ENCODE peak calls at places on chromosome 12, in seven cellular contexts. I is kidney, X is ovary, M is SK-N-SH, J is fibroblast of the aortic adventitia, Q is coronary artery, R is IMR-90. B is an unnamed sample.

GRCh38 chr12:53299454-53300180 is at the start of gene MYG1:
- DNase-seq in I (peak), X (peak), M (peak), J (peak), Q (peak), R (peak), B (peak)

GRCh38 chr12:6943387-6943718 is 263 bp upstream of the RNU7-1 start:
- DNase-seq in I (peak), X (peak), M (peak), J (peak), Q (peak), R (peak), B (peak)

GRCh38 chr12:43883311-43883710 is 47.4 kb downstream of the TMEM117 start:
- DNase-seq in I (no peak), X (no peak), M (no peak), J (peak), Q (no peak), R (no peak), B (no peak)

GRCh38 chr12:98329589-98329988 is 185.8 kb upstream of the TMPO start:
- DNase-seq in I (no peak), X (no peak), M (no peak), J (no peak), Q (no peak), R (no peak), B (no peak)

GRCh38 chr12:55686366-55687010 is 21.2 kb downstream of the ITGA7 start:
- DNase-seq in I (peak), X (no peak), M (no peak), J (no peak), Q (no peak), R (no peak), B (no peak)

GRCh38 chr12:64544796-64545382 is 65.4 kb upstream of the RASSF3 start:
- DNase-seq in I (no peak), X (no peak), M (peak), J (no peak), Q (no peak), R (no peak), B (no peak)

GRCh38 chr12:68480526-68480925 is 130.2 kb upstream of the RAP1B start:
- DNase-seq in I (no peak), X (no peak), M (no peak), J (no peak), Q (no peak), R (no peak), B (no peak)

GRCh38 chr12:51760231-51760630 is 88.3 kb downstream of the FIGNL2 start:
- DNase-seq in I (no peak), X (no peak), M (no peak), J (no peak), Q (no peak), R (no peak), B (no peak)

GRCh38 chr12:79266511-79267129 is 402.0 kb downstream of the SYT1 start:
- DNase-seq in I (no peak), X (no peak), M (no peak), J (no peak), Q (no peak), R (no peak), B (no peak)

GRCh38 chr12:121525411-121525810 is 55.4 kb downstream of the KDM2B start:
- DNase-seq in I (no peak), X (no peak), M (no peak), J (no peak), Q (no peak), R (no peak), B (no peak)

GRCh38 chr12:121520586-121521086 is 60.2 kb downstream of the KDM2B start:
- DNase-seq in I (no peak), X (no peak), M (no peak), J (no peak), Q (no peak), R (no peak), B (no peak)

GRCh38 chr12:121522962-121523361 is 57.9 kb downstream of the KDM2B start:
- DNase-seq in I (no peak), X (no peak), M (no peak), J (no peak), Q (no peak), R (no peak), B (no peak)

GRCh38 chr12:121523741-121524140 is 57.1 kb downstream of the KDM2B start:
- DNase-seq in I (no peak), X (no peak), M (no peak), J (no peak), Q (no peak), R (no peak), B (no peak)

GRCh38 chr12:121524196-121524930 is 56.5 kb downstream of the KDM2B start:
- DNase-seq in I (no peak), X (no peak), M (no peak), J (no peak), Q (no peak), R (no peak), B (no peak)
- H3K4me3 ChIP-seq in I (no peak), X (no peak), M (no peak), J (no peak), Q (no peak), R (no peak), B (no peak)

GRCh38 chr12:461425-461824 is 1.7 kb downstream of the B4GALNT3 start:
- DNase-seq in I (no peak), X (no peak), M (no peak), J (no peak), Q (no peak), R (no peak), B (no peak)
- H3K4me3 ChIP-seq in I (no peak), X (no peak), M (no peak), J (no peak), Q (peak), R (no peak), B (no peak)

GRCh38 chr12:65879878-65880277 is 55.6 kb downstream of the HMGA2 start:
- DNase-seq in I (no peak), X (no peak), M (no peak), J (peak), Q (no peak), R (peak), B (peak)
- H3K4me3 ChIP-seq in I (no peak), X (no peak), M (peak), J (peak), Q (no peak), R (no peak), B (no peak)

DNA sequence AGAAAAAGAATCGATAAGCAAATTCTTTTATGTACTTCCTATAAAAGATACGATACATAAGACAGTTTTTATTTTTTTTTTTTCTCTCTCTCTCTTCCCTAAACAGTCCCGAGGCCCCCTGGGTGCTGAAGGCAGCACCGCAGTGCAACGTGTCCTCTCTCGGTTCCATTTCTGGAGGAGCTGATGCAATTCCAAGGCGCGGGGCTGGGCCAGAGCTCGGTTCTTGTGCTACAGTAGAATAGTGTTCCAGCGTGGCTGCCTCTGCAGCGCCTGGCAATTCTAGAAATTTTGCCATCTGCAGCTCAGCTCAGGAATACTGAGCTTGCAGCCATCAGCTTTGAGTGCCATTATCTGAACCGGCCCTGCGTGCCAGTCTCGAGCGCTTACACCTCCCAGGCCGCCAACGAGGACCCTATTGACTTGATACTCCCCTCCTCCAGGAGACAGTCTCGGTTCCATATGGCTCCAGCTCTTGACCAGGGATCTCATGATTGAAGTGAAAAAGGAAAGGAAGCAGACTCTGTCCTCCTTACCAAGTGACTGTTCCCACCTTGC is 630 bp downstream of the ALDH1L2 start:
- DNase-seq in I (peak), X (peak), M (peak), J (peak), Q (peak), R (peak), B (peak)
- H3K4me3 ChIP-seq in I (peak), X (peak), M (peak), J (peak), Q (peak), R (peak), B (peak)

GRCh38 chr12:2064078-2064507 is 11.3 kb downstream of the CACNA1C start:
- DNase-seq in I (no peak), X (no peak), M (peak), J (peak), Q (no peak), R (peak), B (peak)
- H3K4me3 ChIP-seq in I (peak), X (no peak), M (peak), J (peak), Q (peak), R (no peak), B (no peak)

GRCh38 chr12:130063866-130064265 is 98.4 kb upstream of the FZD10 start:
- DNase-seq in I (no peak), X (no peak), M (no peak), J (no peak), Q (no peak), R (no peak), B (no peak)
- H3K4me3 ChIP-seq in I (no peak), X (no peak), M (no peak), J (no peak), Q (no peak), R (no peak), B (no peak)

GRCh38 chr12:27012982-27013255 is 1.3 kb downstream of the TM7SF3 start:
- DNase-seq in I (no peak), X (no peak), M (no peak), J (no peak), Q (no peak), R (no peak), B (no peak)
- H3K4me3 ChIP-seq in I (peak), X (no peak), M (peak), J (peak), Q (peak), R (no peak), B (peak)

DNA sequence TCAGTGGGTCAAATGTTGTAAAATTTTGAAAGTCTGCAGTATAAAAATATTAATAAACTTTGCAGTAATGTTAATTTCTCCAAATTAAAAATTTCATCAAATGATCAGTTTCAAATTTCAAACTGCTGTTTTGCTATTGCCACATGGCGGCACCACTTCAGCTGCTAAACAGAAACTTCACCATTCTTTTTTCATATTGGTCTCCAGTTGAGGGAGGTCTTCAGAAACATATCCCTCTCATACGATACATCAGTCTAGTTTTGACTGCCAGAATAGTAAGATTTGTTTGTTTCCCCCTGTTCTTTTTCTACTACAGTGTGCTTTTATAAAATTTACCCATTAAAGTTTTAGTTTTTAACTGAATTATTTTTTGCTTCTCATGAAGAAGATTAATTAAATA is 4.2 kb upstream of the TRHDE start:
- DNase-seq in I (no peak), X (no peak), M (no peak), J (no peak), Q (no peak), R (peak), B (no peak)
- H3K4me3 ChIP-seq in I (no peak), X (no peak), M (no peak), J (no peak), Q (no peak), R (no peak), B (no peak)

DNA sequence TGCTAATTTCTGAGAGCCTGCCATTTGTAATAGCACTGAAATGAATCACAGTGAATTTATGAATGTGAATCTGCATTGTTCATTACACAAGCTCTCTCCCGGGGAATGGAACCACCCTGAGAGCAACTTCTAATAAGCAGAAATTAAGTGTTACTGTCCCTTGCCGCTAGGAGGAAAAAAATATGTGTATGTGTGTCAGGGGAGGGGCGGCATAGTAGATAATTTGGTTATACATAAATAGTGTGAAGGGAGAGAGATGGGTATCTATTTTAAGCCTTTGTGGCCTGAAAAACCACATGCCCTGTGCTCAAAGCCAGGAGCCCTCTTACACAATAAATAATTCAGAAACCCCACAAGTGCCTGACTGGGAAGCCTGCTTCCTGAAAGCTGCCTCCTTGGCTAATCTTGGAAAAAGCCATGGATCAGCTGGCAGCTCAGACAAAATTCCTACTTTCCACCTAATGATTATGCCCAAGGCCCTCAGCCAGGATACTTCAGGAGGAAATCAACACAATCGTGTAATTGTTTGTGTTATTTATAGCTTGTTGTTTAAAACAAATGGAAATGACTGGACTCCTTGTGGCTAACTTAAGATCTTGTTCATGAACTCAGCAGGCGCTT is 366.2 kb upstream of the KITLG start:
- DNase-seq in I (no peak), X (no peak), M (no peak), J (peak), Q (no peak), R (peak), B (peak)
- H3K4me3 ChIP-seq in I (no peak), X (no peak), M (no peak), J (no peak), Q (no peak), R (no peak), B (no peak)

GRCh38 chr12:28191690-28192089 is 1.4 kb downstream of the CCDC91 start:
- DNase-seq in I (no peak), X (no peak), M (peak), J (peak), Q (no peak), R (peak), B (no peak)
- H3K4me3 ChIP-seq in I (peak), X (peak), M (peak), J (peak), Q (peak), R (no peak), B (peak)

B was measured in fibroblast of villous mesenchyme.